ENCODE peak calls at places on chromosomes 5 and 9, in four cellular contexts. U, L, H and R are unnamed samples.
A peak's percentile ranks its signal among the peaks of the same experiment; 100 is the strongest.

GRCh38 chr5:96124589-96124988 is 162.9 kb upstream of the ELL2 start:
- DNase-seq in U (no peak), L (no peak), H (no peak), R (no peak)

GRCh38 chr5:125198270-125198974 is 452.0 kb upstream of the ZNF608 start:
- DNase-seq in U (no peak), L (no peak), H (peak; percentile 66), R (no peak)

GRCh38 chr5:43581398-43581797 is 21.6 kb upstream of the NNT start:
- DNase-seq in U (no peak), L (no peak), H (no peak), R (no peak)

GRCh38 chr9:128420060-128420650 is 502 bp upstream of the CERCAM start:
- DNase-seq in U (peak; percentile 88), L (no peak), H (peak; percentile 81), R (peak; percentile 39)

GRCh38 chr9:6498982-6499381 is 86.0 kb downstream of the UHRF2 start:
- DNase-seq in U (no peak), L (no peak), H (no peak), R (no peak)

GRCh38 chr5:174736351-174736721 is 12.0 kb downstream of the MSX2 start:
- DNase-seq in U (no peak), L (no peak), H (no peak), R (no peak)

GRCh38 chr9:110189001-110189400 is 19.0 kb downstream of the C9orf152 start:
- DNase-seq in U (no peak), L (no peak), H (no peak), R (peak; percentile 33)

GRCh38 chr5:92560698-92561361 is 1020.2 kb downstream of the NR2F1-AS1 start:
- DNase-seq in U (no peak), L (no peak), H (no peak), R (no peak)

GRCh38 chr5:133801955-133802751 is 166.3 kb downstream of the C5orf15 start:
- DNase-seq in U (no peak), L (no peak), H (no peak), R (no peak)

GRCh38 chr9:71627537-71627936 is 140.8 kb downstream of the CEMIP2 start:
- DNase-seq in U (no peak), L (no peak), H (no peak), R (peak; percentile 19)

GRCh38 chr9:71629816-71630215 is 138.5 kb downstream of the CEMIP2 start:
- DNase-seq in U (no peak), L (no peak), H (no peak), R (no peak)

GRCh38 chr9:71626395-71626794 is 141.9 kb downstream of the CEMIP2 start:
- DNase-seq in U (no peak), L (no peak), H (no peak), R (no peak)

GRCh38 chr9:71630371-71630770 is 137.9 kb downstream of the CEMIP2 start:
- DNase-seq in U (peak; percentile 78), L (no peak), H (no peak), R (no peak)

GRCh38 chr9:71628247-71628646 is 140.1 kb downstream of the CEMIP2 start:
- DNase-seq in U (peak; percentile 45), L (no peak), H (no peak), R (peak; percentile 12)
- TF ChIP-seq TARDBP in U (no peak), L (no peak), H (no peak), R (no peak)

DNA sequence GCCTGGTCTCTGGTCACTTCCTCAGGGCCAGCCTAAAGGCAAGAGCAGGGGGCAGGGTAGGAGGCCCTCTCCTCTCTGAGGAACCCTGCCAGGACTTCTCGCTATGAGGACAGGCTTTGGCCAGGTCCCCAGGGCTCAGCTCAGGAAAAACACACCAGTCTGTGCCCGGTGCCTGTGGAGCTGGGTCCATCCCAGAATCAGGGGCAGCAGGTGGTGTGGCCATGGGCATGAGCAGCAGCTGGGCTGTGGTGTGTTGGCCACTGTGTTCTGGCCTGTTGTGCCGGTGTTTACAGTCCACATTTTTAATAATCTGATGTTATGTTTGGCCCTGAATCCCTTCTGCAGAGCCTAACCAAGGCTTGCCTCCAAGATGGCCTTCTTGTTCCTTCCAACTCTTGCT is 77.0 kb downstream of the FGF18 start:
- DNase-seq in U (no peak), L (no peak), H (no peak), R (no peak)
- TF ChIP-seq BHLHE40 in U (no peak), L (no peak), H (no peak), R (no peak)

GRCh38 chr5:180349391-180349790 is 3.7 kb downstream of the GFPT2 start:
- DNase-seq in U (no peak), L (no peak), H (no peak), R (no peak)

GRCh38 chr5:180350296-180350695 is 2.8 kb downstream of the GFPT2 start:
- DNase-seq in U (no peak), L (no peak), H (no peak), R (no peak)

GRCh38 chr5:180352116-180352975 is 790 bp downstream of the GFPT2 start:
- DNase-seq in U (no peak), L (no peak), H (peak; percentile 55), R (no peak)

GRCh38 chr5:180352976-180353225 is 235 bp downstream of the GFPT2 start:
- DNase-seq in U (no peak), L (no peak), H (peak; percentile 67), R (no peak)

GRCh38 chr5:180350711-180351110 is 2.4 kb downstream of the GFPT2 start:
- DNase-seq in U (no peak), L (no peak), H (no peak), R (no peak)
- TF ChIP-seq TARDBP in U (no peak), L (no peak), H (no peak), R (no peak)

GRCh38 chr9:129751841-129752801 is 721 bp downstream of the PTGES start:
- DNase-seq in U (no peak), L (no peak), H (no peak), R (no peak)

GRCh38 chr9:129756191-129756590 is 3.3 kb upstream of the PTGES start:
- DNase-seq in U (no peak), L (no peak), H (no peak), R (no peak)

GRCh38 chr9:129755151-129755550 is 2.3 kb upstream of the PTGES start:
- DNase-seq in U (no peak), L (no peak), H (no peak), R (no peak)

GRCh38 chr9:129750010-129750409 is 2.8 kb downstream of the PTGES start:
- DNase-seq in U (no peak), L (no peak), H (no peak), R (no peak)

GRCh38 chr9:129752915-129753724 is at the start of gene PTGES:
- DNase-seq in U (peak; percentile 81), L (no peak), H (peak; percentile 70), R (no peak)
- TF ChIP-seq BHLHE40 in U (no peak), L (no peak), H (no peak), R (no peak)

GRCh38 chr9:73183917-73184861 is 32.5 kb downstream of the ANXA1 start:
- DNase-seq in U (peak; percentile 38), L (no peak), H (no peak), R (peak; percentile 21)
- TF ChIP-seq TARDBP in U (no peak), L (no peak), H (no peak), R (no peak)

GRCh38 chr9:108258640-108259039 is 597.1 kb downstream of the ACTL7B start:
- DNase-seq in U (no peak), L (no peak), H (no peak), R (no peak)

GRCh38 chr9:108262836-108263235 is 593.0 kb downstream of the ACTL7B start:
- DNase-seq in U (no peak), L (no peak), H (no peak), R (no peak)

GRCh38 chr9:108257387-108257786 is 598.4 kb downstream of the ACTL7B start:
- DNase-seq in U (no peak), L (no peak), H (no peak), R (no peak)

GRCh38 chr9:108254236-108254635 is 601.5 kb downstream of the ACTL7B start:
- DNase-seq in U (no peak), L (no peak), H (no peak), R (no peak)

GRCh38 chr9:108259917-108260675 is 595.7 kb downstream of the ACTL7B start:
- DNase-seq in U (no peak), L (no peak), H (no peak), R (no peak)
- TF ChIP-seq BHLHE40 in U (no peak), L (no peak), H (no peak), R (no peak)